ENCODE peak calls at places on chromosomes 13 and 19, in five cellular contexts. One of them, this sample, is unnamed.

GRCh38 chr13:78265098-78265497 is 338.3 kb downstream of the POU4F1 start:
- DNase-seq in vagina: no peak
- DNase-seq in CD8-positive, alpha-beta memory T cell: no peak
- DNase-seq in Peyer's patch: no peak
- DNase-seq in IMR-90: no peak
- DNase-seq in this sample: peak; percentile 46

GRCh38 chr19:37973666-37974065 is 66.7 kb downstream of the SIPA1L3 start:
- DNase-seq in IMR-90: peak; percentile 75
- DNase-seq in CD8-positive, alpha-beta memory T cell: no peak
- DNase-seq in vagina: no peak
- DNase-seq in Peyer's patch: no peak
- DNase-seq in this sample: no peak

GRCh38 chr13:111977184-111977516 is 89.8 kb upstream of the SOX1 start:
- DNase-seq in IMR-90: no peak
- DNase-seq in Peyer's patch: no peak
- DNase-seq in CD8-positive, alpha-beta memory T cell: no peak
- DNase-seq in vagina: peak; percentile 49
- DNase-seq in this sample: no peak

GRCh38 chr19:45352914-45353796 is 12.6 kb downstream of the KLC3 start:
- DNase-seq in IMR-90: no peak
- DNase-seq in vagina: no peak
- DNase-seq in CD8-positive, alpha-beta memory T cell: no peak
- DNase-seq in Peyer's patch: no peak
- DNase-seq in this sample: no peak

GRCh38 chr19:40576181-40576584 is 490 bp upstream of the SHKBP1 start:
- DNase-seq in Peyer's patch: no peak
- DNase-seq in IMR-90: no peak
- DNase-seq in CD8-positive, alpha-beta memory T cell: peak; percentile 57
- DNase-seq in vagina: no peak
- DNase-seq in this sample: no peak

GRCh38 chr13:59094149-59094548 is 1069.6 kb downstream of the DIAPH3 start:
- DNase-seq in CD8-positive, alpha-beta memory T cell: no peak
- DNase-seq in vagina: no peak
- DNase-seq in IMR-90: peak; percentile 2
- DNase-seq in Peyer's patch: no peak
- DNase-seq in this sample: no peak

GRCh38 chr13:64770743-64771142 is 2459.4 kb downstream of the PCDH9 start:
- DNase-seq in CD8-positive, alpha-beta memory T cell: no peak
- DNase-seq in Peyer's patch: no peak
- DNase-seq in vagina: no peak
- DNase-seq in IMR-90: no peak
- DNase-seq in this sample: no peak

GRCh38 chr13:20142019-20142926 is 18.6 kb downstream of the GJA3 start:
- DNase-seq in Peyer's patch: no peak
- DNase-seq in IMR-90: no peak
- DNase-seq in vagina: no peak
- DNase-seq in CD8-positive, alpha-beta memory T cell: no peak
- DNase-seq in this sample: no peak

GRCh38 chr13:106376411-106377112 is 158.9 kb downstream of the EFNB2 start:
- DNase-seq in CD8-positive, alpha-beta memory T cell: no peak
- DNase-seq in vagina: no peak
- DNase-seq in Peyer's patch: no peak
- DNase-seq in IMR-90: peak; percentile 95
- DNase-seq in this sample: peak; percentile 50

GRCh38 chr13:42477588-42478190 is 96.3 kb upstream of the TNFSF11 start:
- DNase-seq in CD8-positive, alpha-beta memory T cell: no peak
- DNase-seq in IMR-90: no peak
- DNase-seq in Peyer's patch: no peak
- DNase-seq in vagina: no peak
- DNase-seq in this sample: no peak

GRCh38 chr13:112983428-112984196 is 14.6 kb downstream of the MCF2L start:
- DNase-seq in vagina: no peak
- DNase-seq in CD8-positive, alpha-beta memory T cell: no peak
- DNase-seq in Peyer's patch: peak; percentile 57
- DNase-seq in IMR-90: no peak
- DNase-seq in this sample: no peak

GRCh38 chr13:104314926-104315535 is 1248.8 kb upstream of the SLC10A2 start:
- DNase-seq in CD8-positive, alpha-beta memory T cell: no peak
- DNase-seq in IMR-90: peak; percentile 1
- DNase-seq in vagina: no peak
- DNase-seq in Peyer's patch: no peak
- DNase-seq in this sample: no peak

GRCh38 chr19:40802300-40803169 is 3.5 kb downstream of the EGLN2 start:
- DNase-seq in CD8-positive, alpha-beta memory T cell: no peak
- DNase-seq in IMR-90: no peak
- DNase-seq in vagina: no peak
- DNase-seq in Peyer's patch: peak; percentile 76
- DNase-seq in this sample: no peak

GRCh38 chr13:98801626-98802418 is 49.4 kb upstream of the SLC15A1 start:
- DNase-seq in CD8-positive, alpha-beta memory T cell: no peak
- DNase-seq in vagina: no peak
- DNase-seq in Peyer's patch: no peak
- DNase-seq in IMR-90: no peak
- DNase-seq in this sample: no peak

GRCh38 chr13:72104656-72105180 is 237.7 kb upstream of the DACH1 start:
- DNase-seq in CD8-positive, alpha-beta memory T cell: no peak
- DNase-seq in IMR-90: no peak
- DNase-seq in Peyer's patch: no peak
- DNase-seq in vagina: no peak
- DNase-seq in this sample: no peak

GRCh38 chr13:77388944-77389616 is 62.2 kb upstream of the MYCBP2 start:
- DNase-seq in CD8-positive, alpha-beta memory T cell: no peak
- DNase-seq in IMR-90: no peak
- DNase-seq in vagina: no peak
- DNase-seq in Peyer's patch: no peak
- DNase-seq in this sample: no peak

GRCh38 chr13:44734204-44734707 is 158.1 kb upstream of the TSC22D1 start:
- DNase-seq in Peyer's patch: no peak
- DNase-seq in IMR-90: peak; percentile 34
- DNase-seq in vagina: no peak
- DNase-seq in CD8-positive, alpha-beta memory T cell: no peak
- DNase-seq in this sample: no peak

GRCh38 chr19:13526552-13526951 is 20.3 kb upstream of the CACNA1A start:
- DNase-seq in IMR-90: peak; percentile 18
- DNase-seq in vagina: no peak
- DNase-seq in Peyer's patch: no peak
- DNase-seq in CD8-positive, alpha-beta memory T cell: no peak
- DNase-seq in this sample: peak; percentile 47

GRCh38 chr13:93217701-93218100 is 8.9 kb upstream of the GPC6 start:
- DNase-seq in Peyer's patch: no peak
- DNase-seq in vagina: no peak
- DNase-seq in IMR-90: no peak
- DNase-seq in CD8-positive, alpha-beta memory T cell: no peak
- DNase-seq in this sample: peak; percentile 41

GRCh38 chr19:58001895-58002369 is 688 bp downstream of the ZNF606 start:
- DNase-seq in CD8-positive, alpha-beta memory T cell: peak; percentile 53
- DNase-seq in vagina: no peak
- DNase-seq in IMR-90: peak; percentile 5
- DNase-seq in Peyer's patch: peak; percentile 48
- DNase-seq in this sample: peak; percentile 50

GRCh38 chr19:6071103-6071485 is 39.2 kb downstream of the RFX2 start:
- DNase-seq in Peyer's patch: peak; percentile 44
- DNase-seq in vagina: no peak
- DNase-seq in IMR-90: peak; percentile 78
- DNase-seq in CD8-positive, alpha-beta memory T cell: no peak
- DNase-seq in this sample: no peak

GRCh38 chr19:5086232-5086631 is 117.3 kb downstream of the KDM4B start:
- DNase-seq in Peyer's patch: no peak
- DNase-seq in CD8-positive, alpha-beta memory T cell: no peak
- DNase-seq in vagina: no peak
- DNase-seq in IMR-90: no peak
- DNase-seq in this sample: no peak

GRCh38 chr13:24624363-24624762 is 55.8 kb upstream of the ATP12A start:
- DNase-seq in Peyer's patch: no peak
- DNase-seq in vagina: no peak
- DNase-seq in IMR-90: no peak
- DNase-seq in CD8-positive, alpha-beta memory T cell: no peak
- DNase-seq in this sample: no peak

GRCh38 chr13:39253774-39254173 is 215.5 kb downstream of the NHLRC3 start:
- DNase-seq in Peyer's patch: no peak
- DNase-seq in IMR-90: peak; percentile 59
- DNase-seq in vagina: no peak
- DNase-seq in CD8-positive, alpha-beta memory T cell: no peak
- DNase-seq in this sample: peak; percentile 46

GRCh38 chr19:2167896-2168618 is 4.3 kb downstream of the DOT1L start:
- DNase-seq in vagina: no peak
- DNase-seq in IMR-90: peak; percentile 44
- DNase-seq in Peyer's patch: peak; percentile 86
- DNase-seq in CD8-positive, alpha-beta memory T cell: no peak
- DNase-seq in this sample: no peak

GRCh38 chr19:1270854-1271527 is 1.9 kb downstream of the CIRBP start:
- DNase-seq in IMR-90: no peak
- DNase-seq in CD8-positive, alpha-beta memory T cell: no peak
- DNase-seq in Peyer's patch: no peak
- DNase-seq in vagina: no peak
- DNase-seq in this sample: no peak

GRCh38 chr13:53010374-53011105 is 18.1 kb upstream of the OLFM4 start:
- DNase-seq in vagina: no peak
- DNase-seq in Peyer's patch: peak; percentile 60
- DNase-seq in IMR-90: no peak
- DNase-seq in CD8-positive, alpha-beta memory T cell: no peak
- DNase-seq in this sample: no peak

GRCh38 chr13:48457578-48458242 is 44.8 kb upstream of the LPAR6 start:
- DNase-seq in CD8-positive, alpha-beta memory T cell: no peak
- DNase-seq in IMR-90: no peak
- DNase-seq in Peyer's patch: no peak
- DNase-seq in vagina: no peak
- DNase-seq in this sample: no peak

DNA sequence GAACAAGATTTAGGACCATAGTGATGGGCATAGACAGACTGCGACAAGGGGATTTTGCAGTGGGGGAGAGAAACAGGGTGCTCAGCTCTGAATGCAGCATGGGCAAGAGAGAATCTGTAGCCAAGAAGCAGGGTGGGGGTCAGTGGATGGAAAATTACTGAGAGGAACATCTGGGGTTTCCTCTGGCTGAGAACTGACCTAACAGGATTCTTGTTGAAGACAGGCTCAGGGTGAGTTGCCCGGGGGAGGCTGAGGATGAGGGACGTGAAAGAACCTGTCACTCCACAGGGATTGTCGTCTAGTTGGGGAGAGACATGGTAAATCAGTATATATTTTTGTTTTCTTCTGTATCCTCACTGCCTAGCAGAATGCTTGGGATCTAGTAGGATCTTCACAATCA is 118.7 kb upstream of the PEG3 start:
- DNase-seq in CD8-positive, alpha-beta memory T cell: no peak
- DNase-seq in IMR-90: no peak
- DNase-seq in Peyer's patch: no peak
- DNase-seq in vagina: no peak
- DNase-seq in this sample: no peak
- H3K9me3 ChIP-seq in CD8-positive, alpha-beta memory T cell: no peaks in the 10 kb centered on the region
- H3K9me3 ChIP-seq in IMR-90: peaks cover 45% of the 10 kb centered on the region
- H3K9me3 ChIP-seq in Peyer's patch: no peaks in the 10 kb centered on the region
- H3K9me3 ChIP-seq in vagina: no peaks in the 10 kb centered on the region
- H3K9me3 ChIP-seq in this sample: no peaks in the 10 kb centered on the region

GRCh38 chr19:54179921-54180452 is 7.0 kb upstream of the TMC4 start:
- DNase-seq in vagina: no peak
- DNase-seq in CD8-positive, alpha-beta memory T cell: no peak
- DNase-seq in Peyer's patch: peak; percentile 70
- DNase-seq in IMR-90: peak; percentile 60
- DNase-seq in this sample: peak; percentile 27
- H3K4me1 ChIP-seq in vagina: no peaks in the 10 kb centered on the region
- H3K4me1 ChIP-seq in CD8-positive, alpha-beta memory T cell: no peaks in the 10 kb centered on the region
- H3K4me1 ChIP-seq in Peyer's patch: no peaks in the 10 kb centered on the region
- H3K4me1 ChIP-seq in IMR-90: no peaks in the 10 kb centered on the region
- H3K4me1 ChIP-seq in this sample: no peaks in the 10 kb centered on the region

DNA sequence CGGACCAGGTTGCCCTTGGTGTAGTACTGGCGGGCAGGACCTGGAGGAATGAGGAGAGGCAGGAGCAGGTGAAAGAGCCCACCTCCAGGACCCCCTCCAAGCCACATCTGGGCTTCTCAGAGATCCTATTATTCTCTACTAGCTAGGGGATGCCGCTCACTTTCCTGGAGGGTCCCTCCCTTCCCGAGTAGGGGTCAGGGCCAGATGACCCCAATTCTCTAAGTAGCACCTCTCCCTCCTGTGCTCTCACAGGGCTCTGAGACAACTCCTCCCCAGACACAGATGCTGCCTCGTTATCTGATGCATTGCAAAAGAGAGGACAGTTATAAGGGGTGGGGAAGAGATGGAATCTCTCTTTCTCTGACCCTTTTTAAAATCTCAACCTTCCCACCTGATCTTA is 22.9 kb downstream of the GP6 start:
- DNase-seq in Peyer's patch: no peak
- DNase-seq in IMR-90: no peak
- DNase-seq in CD8-positive, alpha-beta memory T cell: no peak
- DNase-seq in vagina: no peak
- DNase-seq in this sample: no peak
- H3K4me3 ChIP-seq in Peyer's patch: peak overlapping the region; percentile 6
- H3K4me3 ChIP-seq in IMR-90: no peak overlapping the region
- H3K4me3 ChIP-seq in CD8-positive, alpha-beta memory T cell: no peak overlapping the region
- H3K4me3 ChIP-seq in vagina: no peak overlapping the region
- H3K4me3 ChIP-seq in this sample: no peak overlapping the region

GRCh38 chr13:108618233-108618632 is 11.2 kb upstream of the MYO16 start:
- DNase-seq in vagina: no peak
- DNase-seq in IMR-90: no peak
- DNase-seq in CD8-positive, alpha-beta memory T cell: no peak
- DNase-seq in Peyer's patch: no peak
- DNase-seq in this sample: no peak

GRCh38 chr13:108621421-108621820 is 8.0 kb upstream of the MYO16 start:
- DNase-seq in Peyer's patch: no peak
- DNase-seq in CD8-positive, alpha-beta memory T cell: no peak
- DNase-seq in IMR-90: no peak
- DNase-seq in vagina: no peak
- DNase-seq in this sample: no peak

GRCh38 chr13:108629353-108629752 is at the start of gene MYO16:
- DNase-seq in vagina: no peak
- DNase-seq in Peyer's patch: no peak
- DNase-seq in IMR-90: no peak
- DNase-seq in CD8-positive, alpha-beta memory T cell: no peak
- DNase-seq in this sample: no peak

GRCh38 chr13:108629988-108630387 is 577 bp downstream of the MYO16 start:
- DNase-seq in Peyer's patch: no peak
- DNase-seq in vagina: no peak
- DNase-seq in CD8-positive, alpha-beta memory T cell: no peak
- DNase-seq in IMR-90: no peak
- DNase-seq in this sample: no peak

DNA sequence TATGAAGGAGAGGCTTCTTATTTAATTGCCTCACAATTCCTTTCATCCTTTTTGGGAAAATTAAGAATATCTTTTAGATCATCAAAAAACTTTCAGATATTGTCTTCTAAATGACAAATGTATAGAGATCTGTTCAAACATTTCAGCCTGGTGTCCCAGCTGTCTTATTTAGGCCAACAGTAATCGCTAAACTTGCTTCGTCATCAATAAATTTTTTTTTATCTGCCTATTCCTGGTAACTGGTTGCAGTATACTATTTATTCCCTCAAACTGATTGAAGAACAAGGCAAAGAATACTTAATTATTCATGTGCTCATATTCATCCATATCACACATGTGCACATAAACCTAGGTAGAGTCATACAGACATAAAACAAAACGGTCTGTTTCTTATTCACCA is 5.3 kb upstream of the MYO16 start:
- DNase-seq in Peyer's patch: no peak
- DNase-seq in IMR-90: no peak
- DNase-seq in CD8-positive, alpha-beta memory T cell: no peak
- DNase-seq in vagina: no peak
- DNase-seq in this sample: no peak
- H3K9me3 ChIP-seq in Peyer's patch: no peaks in the 10 kb centered on the region
- H3K9me3 ChIP-seq in IMR-90: peaks cover 2% of the 10 kb centered on the region
- H3K9me3 ChIP-seq in CD8-positive, alpha-beta memory T cell: no peaks in the 10 kb centered on the region
- H3K9me3 ChIP-seq in vagina: no peaks in the 10 kb centered on the region
- H3K9me3 ChIP-seq in this sample: no peaks in the 10 kb centered on the region

GRCh38 chr19:8393192-8393870 is 3.2 kb downstream of the RAB11B start:
- DNase-seq in vagina: no peak
- DNase-seq in CD8-positive, alpha-beta memory T cell: no peak
- DNase-seq in Peyer's patch: no peak
- DNase-seq in IMR-90: no peak
- DNase-seq in this sample: no peak
- H3K4me1 ChIP-seq in vagina: peaks cover 76% of the 10 kb centered on the region
- H3K4me1 ChIP-seq in CD8-positive, alpha-beta memory T cell: peaks cover 23% of the 10 kb centered on the region
- H3K4me1 ChIP-seq in Peyer's patch: peaks cover 7% of the 10 kb centered on the region
- H3K4me1 ChIP-seq in IMR-90: peaks cover 18% of the 10 kb centered on the region
- H3K4me1 ChIP-seq in this sample: peaks cover 12% of the 10 kb centered on the region

This sample was measured in A673.